ENCODE peak calls at places on chromosome 11, in ten cellular contexts. One of them, this sample, is unnamed. For H3K36me3, the result is how much of the 10 kb centered on the place peaks cover.

GRCh38 chr11:123590296-123590912 is 64.0 kb downstream of the SCN3B start:
- DNase-seq in thoracic aorta: no peak
- DNase-seq in left lung: no peak
- DNase-seq in MG63: peak
- DNase-seq in PC-9: peak
- DNase-seq in heart left ventricle: peak
- DNase-seq in endothelial cell of umbilical vein: peak
- DNase-seq in colonic mucosa: peak
- DNase-seq in lung: no peak
- DNase-seq in naive thymus-derived CD4-positive, alpha-beta T cell: no peak
- DNase-seq in this sample: no peak

GRCh38 chr11:3950996-3951662 is 95.7 kb downstream of the STIM1 start:
- DNase-seq in thoracic aorta: no peak
- DNase-seq in left lung: no peak
- DNase-seq in MG63: no peak
- DNase-seq in PC-9: no peak
- DNase-seq in heart left ventricle: no peak
- DNase-seq in endothelial cell of umbilical vein: no peak
- DNase-seq in colonic mucosa: no peak
- DNase-seq in lung: no peak
- DNase-seq in naive thymus-derived CD4-positive, alpha-beta T cell: peak
- DNase-seq in this sample: no peak

GRCh38 chr11:63793163-63793562 is 20.1 kb upstream of the SPINDOC start:
- DNase-seq in thoracic aorta: no peak
- DNase-seq in left lung: no peak
- DNase-seq in MG63: no peak
- DNase-seq in PC-9: no peak
- DNase-seq in heart left ventricle: no peak
- DNase-seq in endothelial cell of umbilical vein: no peak
- DNase-seq in colonic mucosa: no peak
- DNase-seq in lung: no peak
- DNase-seq in naive thymus-derived CD4-positive, alpha-beta T cell: no peak
- DNase-seq in this sample: no peak

GRCh38 chr11:117717485-117718314 is 79.3 kb downstream of the DSCAML1 start:
- DNase-seq in thoracic aorta: no peak
- DNase-seq in left lung: peak
- DNase-seq in MG63: peak
- DNase-seq in PC-9: peak
- DNase-seq in heart left ventricle: peak
- DNase-seq in endothelial cell of umbilical vein: no peak
- DNase-seq in colonic mucosa: peak
- DNase-seq in lung: peak
- DNase-seq in naive thymus-derived CD4-positive, alpha-beta T cell: no peak
- DNase-seq in this sample: no peak

GRCh38 chr11:75632450-75632849 is 36.4 kb downstream of the MAP6 start:
- DNase-seq in thoracic aorta: no peak
- DNase-seq in left lung: no peak
- DNase-seq in MG63: no peak
- DNase-seq in PC-9: no peak
- DNase-seq in heart left ventricle: no peak
- DNase-seq in endothelial cell of umbilical vein: no peak
- DNase-seq in colonic mucosa: no peak
- DNase-seq in lung: no peak
- DNase-seq in naive thymus-derived CD4-positive, alpha-beta T cell: no peak
- DNase-seq in this sample: no peak

GRCh38 chr11:61293869-61294716 is 1.0 kb downstream of the VWCE start:
- DNase-seq in thoracic aorta: peak
- DNase-seq in left lung: no peak
- DNase-seq in MG63: peak
- DNase-seq in PC-9: peak
- DNase-seq in heart left ventricle: peak
- DNase-seq in endothelial cell of umbilical vein: peak
- DNase-seq in colonic mucosa: no peak
- DNase-seq in lung: no peak
- DNase-seq in naive thymus-derived CD4-positive, alpha-beta T cell: peak
- DNase-seq in this sample: no peak

GRCh38 chr11:72421351-72421750 is 13.0 kb downstream of the CLPB start:
- DNase-seq in thoracic aorta: no peak
- DNase-seq in left lung: no peak
- DNase-seq in MG63: no peak
- DNase-seq in PC-9: no peak
- DNase-seq in heart left ventricle: no peak
- DNase-seq in endothelial cell of umbilical vein: no peak
- DNase-seq in colonic mucosa: no peak
- DNase-seq in lung: no peak
- DNase-seq in naive thymus-derived CD4-positive, alpha-beta T cell: no peak
- DNase-seq in this sample: no peak

GRCh38 chr11:2212411-2213251 is 41.0 kb upstream of the TH start:
- DNase-seq in thoracic aorta: no peak
- DNase-seq in left lung: no peak
- DNase-seq in MG63: no peak
- DNase-seq in PC-9: no peak
- DNase-seq in heart left ventricle: no peak
- DNase-seq in endothelial cell of umbilical vein: no peak
- DNase-seq in colonic mucosa: peak
- DNase-seq in lung: no peak
- DNase-seq in naive thymus-derived CD4-positive, alpha-beta T cell: no peak
- DNase-seq in this sample: no peak

GRCh38 chr11:64858467-64859401 is 14.3 kb upstream of the CDC42BPG start:
- DNase-seq in thoracic aorta: no peak
- DNase-seq in left lung: no peak
- DNase-seq in MG63: no peak
- DNase-seq in PC-9: no peak
- DNase-seq in heart left ventricle: peak
- DNase-seq in endothelial cell of umbilical vein: no peak
- DNase-seq in colonic mucosa: no peak
- DNase-seq in lung: no peak
- DNase-seq in naive thymus-derived CD4-positive, alpha-beta T cell: peak
- DNase-seq in this sample: no peak

GRCh38 chr11:67442504-67443398 is 525 bp downstream of the CORO1B start:
- DNase-seq in thoracic aorta: no peak
- DNase-seq in left lung: no peak
- DNase-seq in MG63: no peak
- DNase-seq in PC-9: no peak
- DNase-seq in heart left ventricle: no peak
- DNase-seq in endothelial cell of umbilical vein: no peak
- DNase-seq in colonic mucosa: no peak
- DNase-seq in lung: no peak
- DNase-seq in naive thymus-derived CD4-positive, alpha-beta T cell: no peak
- DNase-seq in this sample: no peak

GRCh38 chr11:44778200-44779100 is 51.7 kb downstream of the TSPAN18 start:
- DNase-seq in thoracic aorta: no peak
- DNase-seq in left lung: no peak
- DNase-seq in MG63: no peak
- DNase-seq in PC-9: no peak
- DNase-seq in heart left ventricle: no peak
- DNase-seq in endothelial cell of umbilical vein: no peak
- DNase-seq in colonic mucosa: no peak
- DNase-seq in lung: no peak
- DNase-seq in naive thymus-derived CD4-positive, alpha-beta T cell: no peak
- DNase-seq in this sample: no peak

GRCh38 chr11:76793391-76793811 is 10.2 kb downstream of the TSKU start:
- DNase-seq in thoracic aorta: no peak
- DNase-seq in left lung: no peak
- DNase-seq in MG63: no peak
- DNase-seq in PC-9: no peak
- DNase-seq in heart left ventricle: peak
- DNase-seq in endothelial cell of umbilical vein: no peak
- DNase-seq in colonic mucosa: no peak
- DNase-seq in lung: no peak
- DNase-seq in naive thymus-derived CD4-positive, alpha-beta T cell: no peak
- DNase-seq in this sample: no peak

DNA sequence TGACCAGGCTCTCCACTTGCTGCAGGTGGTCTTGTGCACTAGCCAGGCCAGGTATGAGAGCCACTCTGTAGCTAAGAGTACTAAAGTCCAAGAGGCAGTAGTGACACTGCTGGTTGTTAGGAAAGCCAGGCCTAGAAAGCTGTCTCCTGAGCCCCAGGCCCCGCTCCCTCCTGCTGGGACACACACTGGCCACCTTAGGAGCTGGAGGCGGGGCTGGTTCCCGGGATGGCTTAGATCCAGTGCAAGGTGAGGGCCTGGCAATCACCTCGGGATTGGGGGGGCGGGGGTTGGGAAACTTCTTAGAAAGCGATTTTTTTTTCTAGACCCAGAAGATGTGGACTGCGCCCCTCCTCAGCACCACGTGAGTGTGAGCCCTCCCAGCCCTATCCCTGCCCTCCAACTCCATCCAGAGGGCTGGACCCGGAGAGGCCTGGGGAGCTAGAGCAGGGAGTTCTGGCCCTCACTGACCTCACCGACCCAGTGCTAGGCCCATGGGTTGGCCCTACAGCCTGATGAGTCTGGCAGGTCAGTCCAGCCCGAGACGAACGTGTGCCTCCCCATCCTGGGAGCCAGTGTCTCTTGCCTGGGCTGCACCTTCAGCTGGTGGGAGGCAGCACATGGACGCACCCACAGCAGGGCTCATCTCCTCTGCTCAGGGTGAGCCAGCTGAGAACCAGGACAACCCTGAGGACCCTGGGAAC is 18.1 kb downstream of the SLC37A2 start:
- DNase-seq in thoracic aorta: no peak
- DNase-seq in left lung: no peak
- DNase-seq in MG63: no peak
- DNase-seq in PC-9: no peak
- DNase-seq in heart left ventricle: no peak
- DNase-seq in endothelial cell of umbilical vein: no peak
- DNase-seq in colonic mucosa: no peak
- DNase-seq in lung: no peak
- DNase-seq in naive thymus-derived CD4-positive, alpha-beta T cell: no peak
- DNase-seq in this sample: no peak
- H3K36me3 ChIP-seq in thoracic aorta: under half
- H3K36me3 ChIP-seq in left lung: under half
- H3K36me3 ChIP-seq in MG63: under half
- H3K36me3 ChIP-seq in PC-9: under half
- H3K36me3 ChIP-seq in heart left ventricle: under half
- H3K36me3 ChIP-seq in endothelial cell of umbilical vein: under half
- H3K36me3 ChIP-seq in colonic mucosa: under half
- H3K36me3 ChIP-seq in lung: under half
- H3K36me3 ChIP-seq in naive thymus-derived CD4-positive, alpha-beta T cell: under half
- H3K36me3 ChIP-seq in this sample: under half

GRCh38 chr11:96339704-96340554 is 3.1 kb downstream of the MAML2 start:
- DNase-seq in thoracic aorta: no peak
- DNase-seq in left lung: no peak
- DNase-seq in MG63: no peak
- DNase-seq in PC-9: no peak
- DNase-seq in heart left ventricle: no peak
- DNase-seq in endothelial cell of umbilical vein: no peak
- DNase-seq in colonic mucosa: peak
- DNase-seq in lung: no peak
- DNase-seq in naive thymus-derived CD4-positive, alpha-beta T cell: no peak
- DNase-seq in this sample: no peak
- H3K4me3 ChIP-seq in thoracic aorta: peak
- H3K4me3 ChIP-seq in left lung: peak
- H3K4me3 ChIP-seq in MG63: no peak
- H3K4me3 ChIP-seq in PC-9: peak
- H3K4me3 ChIP-seq in heart left ventricle: peak
- H3K4me3 ChIP-seq in endothelial cell of umbilical vein: no peak
- H3K4me3 ChIP-seq in colonic mucosa: peak
- H3K4me3 ChIP-seq in lung: peak
- H3K4me3 ChIP-seq in naive thymus-derived CD4-positive, alpha-beta T cell: peak
- H3K4me3 ChIP-seq in this sample: peak

GRCh38 chr11:114092953-114093352 is 33.4 kb downstream of the ZBTB16 start:
- DNase-seq in thoracic aorta: no peak
- DNase-seq in left lung: no peak
- DNase-seq in MG63: no peak
- DNase-seq in PC-9: no peak
- DNase-seq in heart left ventricle: no peak
- DNase-seq in endothelial cell of umbilical vein: no peak
- DNase-seq in colonic mucosa: no peak
- DNase-seq in lung: no peak
- DNase-seq in naive thymus-derived CD4-positive, alpha-beta T cell: no peak
- DNase-seq in this sample: no peak

GRCh38 chr11:114090976-114091375 is 31.5 kb downstream of the ZBTB16 start:
- DNase-seq in thoracic aorta: no peak
- DNase-seq in left lung: no peak
- DNase-seq in MG63: no peak
- DNase-seq in PC-9: no peak
- DNase-seq in heart left ventricle: no peak
- DNase-seq in endothelial cell of umbilical vein: no peak
- DNase-seq in colonic mucosa: no peak
- DNase-seq in lung: no peak
- DNase-seq in naive thymus-derived CD4-positive, alpha-beta T cell: no peak
- DNase-seq in this sample: no peak

GRCh38 chr11:114090225-114090624 is 30.7 kb downstream of the ZBTB16 start:
- DNase-seq in thoracic aorta: no peak
- DNase-seq in left lung: no peak
- DNase-seq in MG63: no peak
- DNase-seq in PC-9: no peak
- DNase-seq in heart left ventricle: no peak
- DNase-seq in endothelial cell of umbilical vein: no peak
- DNase-seq in colonic mucosa: no peak
- DNase-seq in lung: no peak
- DNase-seq in naive thymus-derived CD4-positive, alpha-beta T cell: no peak
- DNase-seq in this sample: no peak

GRCh38 chr11:114092478-114092877 is 33.0 kb downstream of the ZBTB16 start:
- DNase-seq in thoracic aorta: no peak
- DNase-seq in left lung: no peak
- DNase-seq in MG63: no peak
- DNase-seq in PC-9: no peak
- DNase-seq in heart left ventricle: no peak
- DNase-seq in endothelial cell of umbilical vein: no peak
- DNase-seq in colonic mucosa: no peak
- DNase-seq in lung: no peak
- DNase-seq in naive thymus-derived CD4-positive, alpha-beta T cell: no peak
- DNase-seq in this sample: no peak

GRCh38 chr11:114091791-114092397 is 32.4 kb downstream of the ZBTB16 start:
- DNase-seq in thoracic aorta: no peak
- DNase-seq in left lung: no peak
- DNase-seq in MG63: no peak
- DNase-seq in PC-9: no peak
- DNase-seq in heart left ventricle: no peak
- DNase-seq in endothelial cell of umbilical vein: peak
- DNase-seq in colonic mucosa: no peak
- DNase-seq in lung: no peak
- DNase-seq in naive thymus-derived CD4-positive, alpha-beta T cell: no peak
- DNase-seq in this sample: no peak
- H3K36me3 ChIP-seq in thoracic aorta: under half
- H3K36me3 ChIP-seq in left lung: under half
- H3K36me3 ChIP-seq in MG63: under half
- H3K36me3 ChIP-seq in PC-9: under half
- H3K36me3 ChIP-seq in heart left ventricle: under half
- H3K36me3 ChIP-seq in endothelial cell of umbilical vein: under half
- H3K36me3 ChIP-seq in colonic mucosa: under half
- H3K36me3 ChIP-seq in lung: under half
- H3K36me3 ChIP-seq in naive thymus-derived CD4-positive, alpha-beta T cell: under half
- H3K36me3 ChIP-seq in this sample: half or more

DNA sequence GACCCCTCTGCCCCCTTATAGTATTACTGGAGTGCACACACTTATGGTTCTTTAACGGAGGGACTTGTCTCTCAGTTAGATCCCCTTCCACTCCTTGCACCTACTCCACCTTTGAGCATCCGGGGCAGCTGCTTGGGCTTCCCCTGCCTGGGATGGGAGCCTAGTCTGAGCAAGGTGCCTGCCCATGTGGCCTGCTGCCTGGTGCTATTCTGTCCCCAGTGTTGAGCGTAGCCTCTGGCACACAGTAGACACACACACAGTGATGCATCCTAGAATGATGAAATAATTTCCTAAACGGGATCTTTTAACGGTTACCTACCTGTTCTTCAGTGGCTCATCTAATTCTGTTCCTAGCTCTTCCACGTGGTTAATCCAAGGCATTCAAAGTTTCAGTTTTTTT is 22.4 kb downstream of the PPFIA1 start:
- DNase-seq in thoracic aorta: no peak
- DNase-seq in left lung: no peak
- DNase-seq in MG63: no peak
- DNase-seq in PC-9: no peak
- DNase-seq in heart left ventricle: no peak
- DNase-seq in endothelial cell of umbilical vein: no peak
- DNase-seq in colonic mucosa: no peak
- DNase-seq in lung: no peak
- DNase-seq in naive thymus-derived CD4-positive, alpha-beta T cell: no peak
- DNase-seq in this sample: no peak
- H3K4me3 ChIP-seq in thoracic aorta: no peak
- H3K4me3 ChIP-seq in left lung: no peak
- H3K4me3 ChIP-seq in MG63: no peak
- H3K4me3 ChIP-seq in PC-9: no peak
- H3K4me3 ChIP-seq in heart left ventricle: no peak
- H3K4me3 ChIP-seq in endothelial cell of umbilical vein: no peak
- H3K4me3 ChIP-seq in colonic mucosa: no peak
- H3K4me3 ChIP-seq in lung: no peak
- H3K4me3 ChIP-seq in naive thymus-derived CD4-positive, alpha-beta T cell: no peak
- H3K4me3 ChIP-seq in this sample: no peak

This sample was measured in esophagus squamous epithelium.